ENCODE peak calls at places on chromosome 6, in four cellular contexts. T is OCI-LY7, S is GM23248, L is fibroblast of lung. U is an unnamed sample.

GRCh38 chr6:153523390-153523789 is 392.3 kb upstream of the RGS17 start:
- DNase-seq in T (no peak), S (no peak), L (no peak), U (no peak)

GRCh38 chr6:138654715-138655634 is 118.6 kb upstream of the CCDC28A start:
- DNase-seq in T (no peak), S (peak), L (peak), U (no peak)

GRCh38 chr6:136897071-136897470 is 25.0 kb upstream of the SLC35D3 start:
- DNase-seq in T (no peak), S (no peak), L (no peak), U (no peak)

GRCh38 chr6:13373488-13373886 is 45.1 kb upstream of the TBC1D7 start:
- DNase-seq in T (no peak), S (peak), L (peak), U (no peak)

GRCh38 chr6:79404261-79404660 is 133.0 kb downstream of the LCA5 start:
- DNase-seq in T (no peak), S (no peak), L (no peak), U (no peak)

GRCh38 chr6:166415306-166415705 is 32.6 kb upstream of the MPC1 start:
- DNase-seq in T (no peak), S (no peak), L (no peak), U (no peak)

GRCh38 chr6:8758412-8758811 is 323.1 kb upstream of the SLC35B3 start:
- DNase-seq in T (no peak), S (no peak), L (no peak), U (no peak)

GRCh38 chr6:151917531-151918329 is 110.2 kb downstream of the ESR1 start:
- DNase-seq in T (no peak), S (peak), L (no peak), U (no peak)

GRCh38 chr6:51934098-51934497 is 153.3 kb downstream of the PKHD1 start:
- DNase-seq in T (peak), S (peak), L (no peak), U (no peak)

GRCh38 chr6:168887621-168888020 is 366.0 kb downstream of the THBS2 start:
- DNase-seq in T (no peak), S (no peak), L (no peak), U (no peak)

GRCh38 chr6:15413558-15414257 is 167.8 kb downstream of the JARID2 start:
- DNase-seq in T (no peak), S (no peak), L (peak), U (no peak)

GRCh38 chr6:39137235-39137634 is 22.2 kb upstream of the SAYSD1 start:
- DNase-seq in T (peak), S (peak), L (peak), U (peak)

GRCh38 chr6:45543298-45544235 is 165.8 kb upstream of the SUPT3H start:
- DNase-seq in T (no peak), S (peak), L (peak), U (no peak)

GRCh38 chr6:72974276-72974675 is 251.0 kb downstream of the KHDC1L start:
- DNase-seq in T (no peak), S (no peak), L (no peak), U (no peak)

GRCh38 chr6:109772961-109773431 is 81.9 kb downstream of the FIG4 start:
- DNase-seq in T (no peak), S (peak), L (no peak), U (no peak)

GRCh38 chr6:25312703-25313102 is 33.5 kb downstream of the CARMIL1 start:
- DNase-seq in T (peak), S (peak), L (peak), U (peak)

GRCh38 chr6:33040157-33040556 is 30.8 kb upstream of the HLA-DOA start:
- DNase-seq in T (no peak), S (no peak), L (no peak), U (no peak)

GRCh38 chr6:108735310-108735990 is 112.8 kb upstream of the ARMC2 start:
- DNase-seq in T (no peak), S (no peak), L (no peak), U (peak)

GRCh38 chr6:53009056-53009455 is 14.0 kb upstream of the GSTA4 start:
- DNase-seq in T (no peak), S (no peak), L (no peak), U (no peak)

GRCh38 chr6:38806271-38806670 is 91.2 kb downstream of the DNAH8 start:
- DNase-seq in T (no peak), S (no peak), L (no peak), U (no peak)

GRCh38 chr6:29834564-29835436 is 7.2 kb downstream of the HLA-G start:
- DNase-seq in T (peak), S (peak), L (peak), U (peak)

GRCh38 chr6:90413396-90413795 is 116.8 kb upstream of the BACH2 start:
- DNase-seq in T (no peak), S (no peak), L (no peak), U (no peak)

GRCh38 chr6:90416322-90416721 is 119.7 kb upstream of the BACH2 start:
- DNase-seq in T (no peak), S (no peak), L (no peak), U (no peak)

GRCh38 chr6:90414352-90414751 is 117.7 kb upstream of the BACH2 start:
- DNase-seq in T (peak), S (no peak), L (no peak), U (no peak)

GRCh38 chr6:90413867-90414266 is 117.2 kb upstream of the BACH2 start:
- DNase-seq in T (peak), S (peak), L (peak), U (no peak)

DNA sequence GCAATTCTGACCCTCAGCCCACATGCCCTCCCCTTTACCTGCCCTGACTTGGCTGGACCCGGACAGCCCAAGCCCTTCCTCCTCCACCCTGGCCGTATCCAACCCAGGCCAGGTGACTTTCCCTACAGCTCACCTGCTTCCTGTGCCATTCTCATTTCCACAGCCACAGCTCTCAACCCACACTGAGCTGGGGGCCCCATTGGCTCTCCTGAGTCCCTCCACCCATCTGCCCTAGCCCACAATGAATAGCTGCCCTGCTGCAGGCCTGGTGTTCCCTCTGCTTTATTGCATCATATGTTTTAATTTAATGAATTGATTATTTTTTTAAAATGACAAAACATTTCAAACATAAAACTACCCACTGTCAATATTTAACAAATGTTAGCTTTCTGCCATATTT is 118.5 kb upstream of the BACH2 start:
- DNase-seq in T (no peak), S (no peak), L (no peak), U (no peak)
- H3K4me2 ChIP-seq in T (no peak), S (no peak), L (no peak), U (no peak)

DNA sequence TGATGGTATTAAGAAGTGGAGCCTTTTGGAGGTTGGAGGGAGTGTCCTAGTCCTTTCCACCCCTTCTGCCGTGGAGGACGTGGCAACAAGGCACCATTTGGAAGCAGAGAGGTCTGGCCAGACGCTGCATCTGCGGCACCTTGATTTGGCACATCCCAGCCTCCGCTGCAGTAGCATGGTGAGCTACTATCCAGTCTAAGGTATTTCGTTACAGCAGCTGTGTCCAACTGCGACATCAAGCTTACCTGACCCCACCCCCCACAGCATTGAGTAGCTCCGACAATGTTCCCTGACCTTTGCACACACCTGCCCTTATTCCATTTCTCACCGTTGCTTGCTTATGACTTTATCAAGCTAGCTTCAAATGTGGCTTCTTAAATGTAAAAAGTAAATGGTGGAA is 29.8 kb upstream of the SYNJ2 start:
- DNase-seq in T (no peak), S (no peak), L (no peak), U (no peak)
- H3K4me2 ChIP-seq in T (no peak), S (no peak), L (no peak), U (no peak)

DNA sequence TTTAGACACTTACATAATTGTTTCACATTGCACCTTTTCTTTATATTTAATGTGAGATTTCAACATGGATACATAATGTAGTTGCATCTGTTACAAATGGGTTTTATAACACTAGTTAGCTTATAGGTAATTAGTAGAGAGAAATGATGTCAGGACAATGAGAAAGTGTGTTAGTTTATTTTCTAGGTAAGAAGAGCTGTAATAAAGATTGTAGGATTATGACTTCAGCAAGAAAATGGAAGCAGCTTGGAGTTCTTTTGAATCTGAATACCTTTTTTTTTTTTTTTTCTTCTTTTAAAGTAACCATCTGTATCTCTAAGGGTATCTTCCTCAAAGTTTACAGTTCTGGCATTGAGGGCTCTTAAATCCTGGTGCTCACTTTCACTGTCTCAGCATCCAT is 35.3 kb downstream of the CD2AP start:
- DNase-seq in T (peak), S (peak), L (no peak), U (no peak)
- H3K4me2 ChIP-seq in T (no peak), S (no peak), L (no peak), U (no peak)

GRCh38 chr6:20409427-20409971 is 7.8 kb downstream of the E2F3 start:
- DNase-seq in T (peak), S (no peak), L (no peak), U (no peak)

GRCh38 chr6:20411544-20411943 is 9.9 kb downstream of the E2F3 start:
- DNase-seq in T (no peak), S (no peak), L (no peak), U (no peak)

GRCh38 chr6:20411953-20412352 is 10.3 kb downstream of the E2F3 start:
- DNase-seq in T (no peak), S (no peak), L (no peak), U (no peak)

GRCh38 chr6:20412674-20413073 is 11.0 kb downstream of the E2F3 start:
- DNase-seq in T (no peak), S (no peak), L (no peak), U (no peak)

DNA sequence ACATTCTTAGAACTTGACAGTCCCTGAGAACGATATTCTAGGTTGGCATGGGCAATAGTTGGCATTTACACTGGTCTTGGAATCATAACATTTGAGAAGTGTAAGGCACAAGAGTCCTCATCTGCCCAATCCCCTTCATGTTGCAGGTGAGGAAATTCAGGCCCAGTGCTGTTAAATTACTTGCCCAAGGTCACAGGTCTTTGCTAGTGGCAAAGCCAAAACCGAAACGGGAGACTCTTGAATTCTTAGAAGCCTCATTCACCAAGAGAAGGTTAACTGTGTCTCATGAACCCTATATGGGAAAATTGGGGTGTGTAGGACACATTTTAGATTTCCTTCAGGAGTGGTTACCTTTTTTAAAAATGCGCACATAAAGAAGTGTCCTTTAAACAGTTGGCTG is 7.2 kb downstream of the E2F3 start:
- DNase-seq in T (no peak), S (no peak), L (no peak), U (no peak)
- H3K4me2 ChIP-seq in T (peak), S (no peak), L (no peak), U (no peak)

DNA sequence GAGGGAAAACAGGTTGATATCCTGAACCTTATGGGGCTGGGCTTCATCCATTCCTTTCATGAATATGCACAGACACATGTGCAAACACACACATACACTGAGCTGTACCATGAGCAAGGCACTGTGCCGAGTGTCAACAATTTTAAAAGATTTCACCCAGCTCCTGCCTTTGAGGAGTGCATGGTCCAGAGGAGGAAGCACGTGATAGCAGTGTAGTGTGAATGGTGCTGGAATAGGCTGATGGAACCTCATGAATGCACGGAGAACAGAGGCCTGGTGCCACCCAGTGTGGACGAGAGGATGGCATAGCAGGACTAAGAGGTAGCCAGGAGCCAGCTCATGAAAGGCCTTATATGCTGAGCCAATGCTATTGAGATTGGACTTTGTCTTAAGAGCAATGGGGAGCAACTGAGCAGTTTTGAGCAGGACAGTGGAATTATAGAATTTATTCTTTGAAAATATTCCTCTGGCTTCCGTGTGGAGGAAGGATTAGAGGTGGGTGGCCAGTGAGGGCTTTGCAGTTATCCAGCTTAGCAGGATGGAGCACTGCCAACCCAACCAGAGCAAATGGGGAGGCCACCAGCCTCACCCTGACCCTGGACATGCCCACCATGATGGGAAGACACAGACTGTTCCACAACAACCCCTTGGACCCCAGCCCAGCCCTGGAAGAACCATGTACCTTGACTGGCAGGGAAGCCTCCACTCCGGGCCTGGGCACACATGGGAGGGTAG is 84.4 kb downstream of the UNC5CL start:
- DNase-seq in T (no peak), S (no peak), L (no peak), U (no peak)
- H3K4me2 ChIP-seq in T (no peak), S (no peak), L (no peak), U (no peak)

GRCh38 chr6:55153284-55153683 is 21.0 kb upstream of the HCRTR2 start:
- DNase-seq in T (no peak), S (no peak), L (no peak), U (no peak)
- H3K4me2 ChIP-seq in T (no peak), S (no peak), L (no peak), U (no peak)

DNA sequence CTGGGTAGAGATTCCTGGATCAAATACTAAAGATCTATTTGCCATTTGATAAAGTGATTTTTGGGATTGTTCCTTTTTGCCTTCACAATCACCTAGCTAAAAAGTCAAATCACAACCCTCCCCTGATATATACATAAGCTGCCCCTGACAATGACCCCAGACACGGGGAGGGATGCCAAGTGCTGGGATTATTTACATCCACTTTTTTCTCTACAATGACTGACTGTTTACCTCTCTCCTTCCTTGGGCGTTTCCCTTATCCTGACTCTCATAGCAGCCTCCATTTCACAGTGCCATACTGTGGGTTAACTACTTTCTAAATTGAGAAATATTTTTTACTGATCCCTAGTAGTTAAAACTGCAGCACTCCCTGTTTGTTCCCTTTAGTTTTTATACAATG is 150.8 kb upstream of the TMEM170B start:
- DNase-seq in T (no peak), S (no peak), L (no peak), U (no peak)
- H3K4me2 ChIP-seq in T (peak), S (no peak), L (no peak), U (no peak)

GRCh38 chr6:26319405-26320128 is 45.4 kb upstream of the BTN3A2 start:
- DNase-seq in T (no peak), S (no peak), L (no peak), U (no peak)

GRCh38 chr6:26317503-26317902 is 47.5 kb upstream of the BTN3A2 start:
- DNase-seq in T (no peak), S (no peak), L (no peak), U (no peak)

GRCh38 chr6:26321005-26321404 is 44.0 kb upstream of the BTN3A2 start:
- DNase-seq in T (no peak), S (no peak), L (no peak), U (no peak)

GRCh38 chr6:26316291-26316690 is 48.7 kb upstream of the BTN3A2 start:
- DNase-seq in T (no peak), S (no peak), L (no peak), U (no peak)

GRCh38 chr6:26318459-26319404 is 46.3 kb upstream of the BTN3A2 start:
- DNase-seq in T (no peak), S (no peak), L (no peak), U (no peak)
- H3K4me2 ChIP-seq in T (no peak), S (no peak), L (no peak), U (no peak)